ENCODE peak calls at places on chromosomes 16 and 17, in four cellular contexts. L is K562, Z is GM12878, S is tibial nerve. N is an unnamed sample.

GRCh38 chr16:6286176-6286575 is 1046.5 kb upstream of the RBFOX1 start:
- DNase-seq in Z (no peak), L (no peak), S (no peak), N (no peak)

GRCh38 chr16:28863929-28864886 is 565 bp downstream of the SH2B1 start:
- DNase-seq in Z (no peak), S (peak; percentile 17), L (peak; percentile 41), N (peak; percentile 78)

GRCh38 chr17:80422276-80422675 is 7.3 kb downstream of the ENDOV start:
- DNase-seq in Z (no peak), L (no peak), S (no peak), N (peak; percentile 58)

GRCh38 chr17:38533706-38534497 is 71.8 kb downstream of the SRCIN1 start:
- DNase-seq in S (no peak), Z (no peak), L (no peak), N (no peak)

GRCh38 chr16:4876646-4877297 is 29.5 kb downstream of the UBN1 start:
- DNase-seq in S (no peak), Z (no peak), L (no peak), N (no peak)

GRCh38 chr16:73172621-73173312 is 124.8 kb upstream of the ZFHX3 start:
- DNase-seq in Z (no peak), L (peak; percentile 4), S (peak; percentile 83), N (peak; percentile 89)

GRCh38 chr16:19410435-19411153 is 7.1 kb upstream of the TMC5 start:
- DNase-seq in L (no peak), S (no peak), Z (no peak), N (no peak)

GRCh38 chr16:11681977-11682654 is 13.9 kb downstream of the SNN start:
- DNase-seq in L (no peak), Z (no peak), S (no peak), N (peak; percentile 45)

GRCh38 chr16:81633147-81633619 is 145.9 kb upstream of the PLCG2 start:
- DNase-seq in S (no peak), L (no peak), Z (no peak), N (no peak)

GRCh38 chr17:73742915-73743314 is 98.7 kb upstream of the SDK2 start:
- DNase-seq in S (no peak), Z (no peak), L (no peak), N (no peak)

DNA sequence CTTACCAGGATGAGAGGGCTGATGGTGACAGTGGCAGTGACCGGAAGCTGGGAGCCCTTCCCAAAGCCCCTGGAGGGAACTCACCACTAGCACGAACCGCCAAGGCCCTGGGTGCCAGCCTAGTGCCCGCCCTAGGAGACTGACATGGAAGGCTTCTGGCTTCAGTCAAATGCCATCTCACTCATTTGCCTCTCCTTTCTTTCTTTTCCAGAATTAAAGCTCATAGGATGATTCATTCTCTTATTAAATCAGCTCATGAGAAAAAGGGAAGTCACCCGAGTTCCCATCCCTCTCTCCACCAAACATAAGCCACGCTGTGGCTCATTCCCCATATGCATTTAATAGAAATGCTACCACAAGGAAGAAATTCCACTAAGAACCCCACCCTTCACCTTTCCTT is 12.1 kb downstream of the CUEDC1 start:
- DNase-seq in L (no peak), Z (no peak), S (no peak), N (no peak)
- TF ChIP-seq POLR2A in L (no peak), Z (no peak), S (no peak), N (no peak)

GRCh38 chr17:9239260-9239820 is 218.0 kb downstream of the NTN1 start:
- DNase-seq in S (no peak), L (no peak), Z (no peak), N (no peak)
- H3K27ac ChIP-seq in S (peak overlapping the region; percentile 69), L (no peak overlapping the region), Z (no peak overlapping the region), N (peak overlapping the region; percentile 94)

GRCh38 chr16:49745434-49745833 is 110.5 kb downstream of the ZNF423 start:
- DNase-seq in L (no peak), Z (no peak), S (no peak), N (no peak)
- TF ChIP-seq EP300 in L (no peak), Z (no peak), S (no peak), N (no peak)

GRCh38 chr17:45127209-45127582 is 5.1 kb downstream of the PLCD3 start:
- DNase-seq in S (no peak), Z (no peak), L (peak; percentile 41), N (peak; percentile 62)

GRCh38 chr17:45123076-45123770 is 9.1 kb downstream of the PLCD3 start:
- DNase-seq in L (no peak), S (no peak), Z (no peak), N (no peak)

GRCh38 chr17:45125509-45125908 is 6.8 kb downstream of the PLCD3 start:
- DNase-seq in L (no peak), S (no peak), Z (no peak), N (no peak)

GRCh38 chr17:45121055-45121454 is 11.3 kb downstream of the PLCD3 start:
- DNase-seq in Z (no peak), S (no peak), L (no peak), N (no peak)

GRCh38 chr17:45123930-45124796 is 8.2 kb downstream of the PLCD3 start:
- DNase-seq in S (no peak), L (peak; percentile 89), Z (no peak), N (peak; percentile 84)
- TF ChIP-seq POLR2A in S (no peak), L (peak; percentile 70), Z (no peak), N (no peak)

DNA sequence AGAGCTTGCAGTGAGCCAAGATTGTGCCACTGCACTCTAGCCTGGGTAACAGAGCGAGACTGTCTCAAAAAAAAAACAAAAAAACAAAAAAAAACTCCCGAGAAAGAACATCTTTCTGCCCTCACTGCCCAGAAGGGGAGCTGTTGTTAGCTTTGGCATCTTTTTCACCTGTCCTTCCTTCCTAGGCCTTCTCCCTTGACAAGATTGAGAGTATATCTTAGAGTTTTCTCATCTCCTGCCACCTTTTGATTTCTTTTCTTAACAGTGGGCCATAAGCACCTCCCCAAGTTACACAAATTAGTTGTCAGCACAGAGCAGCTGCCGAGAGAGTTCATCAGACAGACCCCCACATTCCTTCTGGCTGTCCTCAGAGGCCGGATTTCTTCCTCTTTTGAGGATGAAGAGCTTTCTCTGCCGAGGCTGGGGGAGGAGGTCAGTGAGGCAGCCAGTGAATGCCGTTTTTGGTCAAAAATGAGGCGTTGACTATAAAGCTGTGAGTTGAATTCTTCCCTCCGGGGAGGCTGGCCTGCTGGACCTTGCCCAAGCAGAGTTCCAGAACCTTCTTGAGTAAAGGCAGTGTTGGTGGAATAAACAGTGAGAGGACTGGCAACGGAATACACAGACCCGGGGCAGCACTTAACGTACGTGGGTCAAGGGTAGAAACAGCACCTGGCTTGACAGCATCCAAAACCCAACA is 127.0 kb downstream of the ABCC6 start:
- DNase-seq in Z (no peak), S (peak; percentile 32), L (no peak), N (peak; percentile 92)
- H3K27ac ChIP-seq in Z (no peak overlapping the region), S (peak overlapping the region; percentile 88), L (no peak overlapping the region), N (peak overlapping the region; percentile 89)

DNA sequence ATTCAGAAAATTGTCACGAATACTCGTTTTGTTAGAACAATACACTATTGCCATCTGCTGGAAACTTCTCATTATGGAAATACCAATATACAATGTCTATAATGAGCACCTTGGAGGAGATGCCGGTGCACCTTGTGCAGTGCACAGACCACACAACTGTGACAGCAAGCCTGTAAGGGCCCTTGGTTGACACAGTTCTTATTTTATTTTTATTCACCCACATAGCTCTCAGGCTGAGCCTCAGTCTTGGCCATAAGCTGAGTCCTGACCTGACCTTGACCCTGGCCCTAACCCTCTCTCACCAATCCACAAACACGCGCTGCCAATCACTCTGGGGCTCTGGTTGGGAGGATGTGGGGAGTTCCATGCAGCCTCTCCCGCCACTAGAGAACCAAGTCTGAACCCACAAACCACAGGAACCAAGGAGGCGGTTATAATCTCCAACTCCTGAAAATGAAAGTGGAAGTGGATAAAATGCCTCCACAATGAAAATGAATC is 7.6 kb downstream of the AIPL1 start:
- DNase-seq in S (no peak), Z (peak; percentile 23), L (no peak), N (no peak)
- TF ChIP-seq EP300 in S (no peak), Z (no peak), L (no peak), N (no peak)

GRCh38 chr17:42676424-42677011 is at the start of gene PLEKHH3:
- DNase-seq in Z (no peak), S (no peak), L (no peak), N (no peak)
- TF ChIP-seq POLR2A in Z (peak; percentile 69), S (peak; percentile 85), L (peak; percentile 66), N (peak; percentile 86)

DNA sequence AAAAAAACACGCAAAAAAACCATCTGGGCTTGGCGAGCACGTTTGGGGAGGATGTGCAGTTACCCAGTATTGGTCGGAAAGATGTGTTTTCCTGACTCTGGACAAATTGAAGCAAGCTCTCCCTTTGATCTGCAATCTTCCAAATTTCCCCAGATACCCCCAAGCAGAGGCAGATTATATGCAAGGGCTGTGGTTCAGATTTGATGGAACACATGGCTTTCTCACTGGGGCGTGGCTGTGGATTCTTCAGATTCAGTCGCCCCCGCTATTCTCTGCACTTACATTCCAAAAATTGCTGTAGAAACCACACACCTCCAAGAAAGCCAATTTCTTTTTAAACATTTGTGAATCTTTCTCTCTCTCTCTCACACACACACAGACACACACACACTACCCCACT is 103.7 kb upstream of the FAM20A start:
- DNase-seq in Z (no peak), L (no peak), S (no peak), N (no peak)
- H3K27ac ChIP-seq in Z (no peak overlapping the region), L (no peak overlapping the region), S (peak overlapping the region; percentile 75), N (no peak overlapping the region)

N was measured in sigmoid colon.